ENCODE peak calls at places on chromosomes 5 and 9, in six cellular contexts. R is astrocyte, S is PC-3, B is hepatocyte, C is HCT116, K is keratinocyte. I is an unnamed sample. For H3K9me3 and H3K27me3, the result is how much of the 10 kb centered on the place peaks cover.

GRCh38 chr9:133778336-133778995 is 40.3 kb upstream of the SARDH start:
- DNase-seq in R (no peak), S (no peak), B (no peak), C (no peak), K (no peak), I (no peak)

GRCh38 chr5:36239370-36240293 is 2.1 kb downstream of the NADK2 start:
- DNase-seq in R (no peak), S (peak), B (no peak), C (no peak), K (no peak), I (no peak)

GRCh38 chr5:138303365-138303764 is 28.2 kb downstream of the CDC25C start:
- DNase-seq in R (peak), S (peak), B (no peak), C (no peak), K (no peak), I (no peak)

GRCh38 chr5:178267876-178268275 is 35.3 kb upstream of the PHYKPL start:
- DNase-seq in R (no peak), S (no peak), B (no peak), C (no peak), K (no peak), I (no peak)

GRCh38 chr9:24590432-24590831 is 44.7 kb upstream of the IZUMO3 start:
- DNase-seq in R (no peak), S (peak), B (no peak), C (no peak), K (peak), I (no peak)

GRCh38 chr5:154210163-154210562 is 19.6 kb downstream of the GALNT10 start:
- DNase-seq in R (no peak), S (no peak), B (no peak), C (no peak), K (no peak), I (no peak)

GRCh38 chr5:14143509-14143842 is 334 bp downstream of the TRIO start:
- DNase-seq in R (no peak), S (peak), B (no peak), C (no peak), K (no peak), I (no peak)

GRCh38 chr5:78803386-78803785 is 154.8 kb upstream of the LHFPL2 start:
- DNase-seq in R (peak), S (no peak), B (no peak), C (no peak), K (no peak), I (no peak)

GRCh38 chr5:67118050-67118620 is 78.5 kb downstream of the CD180 start:
- DNase-seq in R (no peak), S (no peak), B (no peak), C (no peak), K (no peak), I (no peak)

GRCh38 chr5:10585120-10585915 is 21.4 kb downstream of the ANKRD33B start:
- DNase-seq in R (no peak), S (no peak), B (no peak), C (no peak), K (no peak), I (peak)

GRCh38 chr5:146466521-146467349 is 19.6 kb downstream of the TCERG1 start:
- DNase-seq in R (peak), S (peak), B (no peak), C (no peak), K (no peak), I (no peak)

GRCh38 chr9:16282216-16282615 is 588.3 kb downstream of the BNC2 start:
- DNase-seq in R (peak), S (peak), B (peak), C (no peak), K (no peak), I (no peak)

GRCh38 chr5:77143998-77144836 is 57.1 kb upstream of the ZBED3 start:
- DNase-seq in R (peak), S (peak), B (peak), C (peak), K (no peak), I (peak)

GRCh38 chr5:125883223-125883622 is 540.0 kb upstream of the GRAMD2B start:
- DNase-seq in R (no peak), S (no peak), B (no peak), C (no peak), K (no peak), I (no peak)

GRCh38 chr9:82167296-82167695 is 178.7 kb downstream of the SPATA31D1 start:
- DNase-seq in R (no peak), S (no peak), B (no peak), C (no peak), K (no peak), I (no peak)

GRCh38 chr5:56525117-56525516 is 290.2 kb upstream of the MAP3K1 start:
- DNase-seq in R (peak), S (peak), B (no peak), C (no peak), K (no peak), I (no peak)

GRCh38 chr9:132647355-132647754 is 22.4 kb downstream of the DDX31 start:
- DNase-seq in R (peak), S (peak), B (peak), C (no peak), K (peak), I (no peak)

GRCh38 chr5:16935271-16936149 is 578 bp downstream of the MYO10 start:
- DNase-seq in R (no peak), S (peak), B (peak), C (no peak), K (no peak), I (no peak)

GRCh38 chr5:151222769-151223446 is 984 bp downstream of the CCDC69 start:
- DNase-seq in R (no peak), S (peak), B (peak), C (no peak), K (no peak), I (no peak)

GRCh38 chr5:131441184-131441583 is 177.3 kb downstream of the CDC42SE2 start:
- DNase-seq in R (no peak), S (no peak), B (no peak), C (no peak), K (no peak), I (no peak)

GRCh38 chr5:55672477-55672911 is 39.6 kb downstream of the SLC38A9 start:
- DNase-seq in R (peak), S (no peak), B (no peak), C (no peak), K (no peak), I (no peak)

GRCh38 chr5:26807231-26808199 is 230.9 kb downstream of the CDH9 start:
- DNase-seq in R (no peak), S (no peak), B (no peak), C (no peak), K (no peak), I (no peak)
- H3K9me3 ChIP-seq in R (under half), S (under half), B (under half), C (under half), K (under half), I (under half)

GRCh38 chr5:176810084-176810597 is at the start of gene UNC5A:
- DNase-seq in R (peak), S (peak), B (peak), C (peak), K (no peak), I (no peak)
- H3K27me3 ChIP-seq in R (under half), S (under half), B (half or more), C (under half), K (half or more), I (under half)

GRCh38 chr9:3500044-3500443 is 25.8 kb downstream of the RFX3 start:
- DNase-seq in R (no peak), S (no peak), B (no peak), C (no peak), K (no peak), I (no peak)
- H2AFZ ChIP-seq in R (no peak), S (no peak), B (no peak), C (no peak), K (no peak), I (no peak)

DNA sequence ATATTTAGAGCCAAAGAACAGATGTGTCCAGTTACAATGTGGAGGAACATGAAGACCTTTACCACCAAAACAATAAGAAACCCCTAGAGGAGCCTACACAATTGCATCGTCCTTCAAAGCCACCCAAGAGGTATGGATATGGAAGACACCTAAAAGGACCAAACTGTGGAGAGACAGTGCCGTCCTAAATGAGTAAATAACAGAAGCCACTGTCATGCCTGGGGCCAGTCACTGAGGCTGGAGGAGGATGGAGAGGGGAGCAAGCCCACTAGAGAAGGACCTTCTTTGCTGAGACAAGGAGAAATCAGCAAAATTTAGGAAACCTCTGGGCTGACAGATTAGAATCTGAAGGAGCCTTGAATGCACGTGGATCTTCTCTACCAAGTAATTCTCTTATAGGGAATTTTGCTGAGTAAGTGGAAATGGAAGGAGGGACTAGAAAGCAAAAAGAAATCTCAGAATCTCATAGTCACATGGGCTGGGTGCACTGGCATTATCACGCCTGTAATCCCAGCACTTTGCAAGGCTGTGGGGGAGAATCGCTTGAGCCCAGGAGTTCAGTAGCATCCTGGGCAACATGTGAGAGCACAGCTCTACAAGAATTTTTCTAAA is 27.6 kb downstream of the PLEKHG4B start:
- DNase-seq in R (no peak), S (no peak), B (no peak), C (no peak), K (no peak), I (no peak)
- H3K9me3 ChIP-seq in R (under half), S (under half), B (under half), C (under half), K (under half), I (under half)

GRCh38 chr9:90055226-90055625 is 450.4 kb downstream of the GADD45G start:
- DNase-seq in R (no peak), S (no peak), B (no peak), C (no peak), K (no peak), I (no peak)
- H3K27me3 ChIP-seq in R (under half), S (under half), B (under half), C (under half), K (under half), I (under half)

GRCh38 chr9:105245720-105246161 is 1.3 kb downstream of the SLC44A1 start:
- DNase-seq in R (no peak), S (no peak), B (no peak), C (no peak), K (no peak), I (no peak)
- H2AFZ ChIP-seq in R (peak), S (peak), B (peak), C (peak), K (peak), I (no peak)

GRCh38 chr5:148909766-148910165 is 83.4 kb downstream of the ADRB2 start:
- DNase-seq in R (no peak), S (peak), B (no peak), C (no peak), K (no peak), I (no peak)

GRCh38 chr5:148904440-148904839 is 78.0 kb downstream of the ADRB2 start:
- DNase-seq in R (no peak), S (no peak), B (no peak), C (no peak), K (no peak), I (no peak)

GRCh38 chr5:148905541-148905940 is 79.1 kb downstream of the ADRB2 start:
- DNase-seq in R (no peak), S (no peak), B (no peak), C (no peak), K (no peak), I (no peak)

GRCh38 chr5:148909001-148909400 is 82.6 kb downstream of the ADRB2 start:
- DNase-seq in R (peak), S (peak), B (no peak), C (no peak), K (no peak), I (no peak)

DNA sequence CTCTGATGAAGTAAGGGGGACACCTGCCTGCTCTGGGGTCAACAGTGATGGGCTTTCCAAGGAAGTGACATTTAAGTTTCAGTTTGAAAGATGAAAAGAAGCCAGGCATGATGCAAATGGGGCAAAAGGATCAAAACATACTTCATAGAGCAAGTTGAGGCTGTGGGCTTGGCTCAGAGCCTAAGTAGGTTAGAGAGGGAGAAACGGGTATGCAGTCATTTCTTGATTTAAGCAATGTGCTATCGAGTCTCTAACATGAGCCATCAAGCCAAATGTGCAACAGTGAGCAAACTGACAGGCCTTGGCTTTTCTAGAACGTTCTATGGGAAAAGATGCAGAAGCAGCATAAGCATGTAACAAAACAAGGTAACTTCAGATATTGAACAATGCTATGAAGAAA is 80.6 kb downstream of the ADRB2 start:
- DNase-seq in R (no peak), S (no peak), B (no peak), C (no peak), K (no peak), I (no peak)
- H3K9me3 ChIP-seq in R (under half), S (under half), B (under half), C (under half), K (under half), I (under half)

GRCh38 chr5:173283318-173284288 is 44.6 kb downstream of the STC2 start:
- DNase-seq in R (peak), S (peak), B (peak), C (peak), K (no peak), I (no peak)
- H3K27me3 ChIP-seq in R (under half), S (under half), B (under half), C (under half), K (under half), I (under half)